ENCODE peak calls at places on chromosome 16, in six cellular contexts. One of them, this sample, is unnamed.

GRCh38 chr16:56351481-56351880 is 73.9 kb downstream of the AMFR start:
- DNase-seq in keratinocyte: no peak
- DNase-seq in WTC11: peak; percentile 7
- DNase-seq in IMR-90: no peak
- DNase-seq in H9: no peak
- DNase-seq in fibroblast of mammary gland: no peak
- DNase-seq in this sample: no peak

GRCh38 chr16:23485841-23486240 is 24.5 kb downstream of the GGA2 start:
- DNase-seq in keratinocyte: no peak
- DNase-seq in WTC11: no peak
- DNase-seq in IMR-90: no peak
- DNase-seq in H9: no peak
- DNase-seq in fibroblast of mammary gland: no peak
- DNase-seq in this sample: no peak

GRCh38 chr16:17635183-17635582 is 164.4 kb upstream of the XYLT1 start:
- DNase-seq in keratinocyte: no peak
- DNase-seq in WTC11: no peak
- DNase-seq in IMR-90: no peak
- DNase-seq in H9: no peak
- DNase-seq in fibroblast of mammary gland: no peak
- DNase-seq in this sample: no peak

GRCh38 chr16:86117756-86118155 is 218.8 kb downstream of the IRF8 start:
- DNase-seq in keratinocyte: no peak
- DNase-seq in WTC11: no peak
- DNase-seq in IMR-90: no peak
- DNase-seq in H9: no peak
- DNase-seq in fibroblast of mammary gland: peak; percentile 27
- DNase-seq in this sample: no peak

GRCh38 chr16:85936761-85937343 is 37.9 kb downstream of the IRF8 start:
- DNase-seq in keratinocyte: no peak
- DNase-seq in WTC11: no peak
- DNase-seq in IMR-90: no peak
- DNase-seq in H9: no peak
- DNase-seq in fibroblast of mammary gland: peak; percentile 11
- DNase-seq in this sample: no peak

GRCh38 chr16:86664518-86665318 is 86.4 kb downstream of the FOXL1 start:
- DNase-seq in keratinocyte: peak; percentile 95
- DNase-seq in WTC11: no peak
- DNase-seq in IMR-90: peak; percentile 98
- DNase-seq in H9: no peak
- DNase-seq in fibroblast of mammary gland: peak; percentile 100
- DNase-seq in this sample: peak; percentile 60

GRCh38 chr16:75308011-75308410 is 56.6 kb upstream of the BCAR1 start:
- DNase-seq in keratinocyte: no peak
- DNase-seq in WTC11: no peak
- DNase-seq in IMR-90: no peak
- DNase-seq in H9: no peak
- DNase-seq in fibroblast of mammary gland: no peak
- DNase-seq in this sample: no peak

GRCh38 chr16:14199624-14200023 is 128.5 kb downstream of the MRTFB start:
- DNase-seq in keratinocyte: no peak
- DNase-seq in WTC11: no peak
- DNase-seq in IMR-90: peak; percentile 27
- DNase-seq in H9: no peak
- DNase-seq in fibroblast of mammary gland: peak; percentile 22
- DNase-seq in this sample: peak; percentile 51

GRCh38 chr16:30416047-30416603 is 8.7 kb downstream of the ZNF771 start:
- DNase-seq in keratinocyte: no peak
- DNase-seq in WTC11: no peak
- DNase-seq in IMR-90: no peak
- DNase-seq in H9: no peak
- DNase-seq in fibroblast of mammary gland: no peak
- DNase-seq in this sample: no peak

GRCh38 chr16:70696952-70697600 is 11.2 kb upstream of the MTSS2 start:
- DNase-seq in keratinocyte: no peak
- DNase-seq in WTC11: no peak
- DNase-seq in IMR-90: no peak
- DNase-seq in H9: no peak
- DNase-seq in fibroblast of mammary gland: no peak
- DNase-seq in this sample: no peak

GRCh38 chr16:85316321-85316919 is 204.1 kb upstream of the CIBAR2 start:
- DNase-seq in keratinocyte: peak; percentile 19
- DNase-seq in WTC11: peak; percentile 75
- DNase-seq in IMR-90: peak; percentile 51
- DNase-seq in H9: peak; percentile 86
- DNase-seq in fibroblast of mammary gland: peak; percentile 56
- DNase-seq in this sample: no peak

GRCh38 chr16:69618307-69618706 is 52.5 kb downstream of the NFAT5 start:
- DNase-seq in keratinocyte: no peak
- DNase-seq in WTC11: no peak
- DNase-seq in IMR-90: no peak
- DNase-seq in H9: no peak
- DNase-seq in fibroblast of mammary gland: peak; percentile 21
- DNase-seq in this sample: no peak

GRCh38 chr16:19896951-19897350 is 12.3 kb upstream of the GPRC5B start:
- DNase-seq in keratinocyte: no peak
- DNase-seq in WTC11: no peak
- DNase-seq in IMR-90: no peak
- DNase-seq in H9: no peak
- DNase-seq in fibroblast of mammary gland: no peak
- DNase-seq in this sample: no peak

DNA sequence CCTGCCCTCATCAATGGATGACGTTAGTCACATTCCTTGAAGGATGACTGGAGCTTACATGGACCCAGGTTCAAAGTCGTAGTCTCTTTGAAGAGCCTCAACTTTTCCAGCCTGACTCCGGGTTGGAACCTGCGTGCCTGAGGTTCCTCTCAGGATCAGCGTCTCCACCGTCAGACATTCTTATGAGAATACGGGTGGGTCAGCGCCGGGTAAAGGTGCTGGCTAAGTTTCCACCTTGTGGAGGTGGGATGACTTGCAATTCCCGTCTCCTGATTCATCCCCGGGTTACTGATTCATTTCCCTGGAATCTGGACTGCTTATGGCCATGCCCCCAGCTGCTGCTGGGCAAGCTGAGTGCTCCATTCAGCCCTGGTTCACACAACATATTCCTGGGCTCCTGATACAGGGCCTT is 38.9 kb upstream of the CMIP start:
- DNase-seq in keratinocyte: peak; percentile 91
- DNase-seq in WTC11: peak; percentile 36
- DNase-seq in IMR-90: peak; percentile 92
- DNase-seq in H9: peak; percentile 69
- DNase-seq in fibroblast of mammary gland: peak; percentile 70
- DNase-seq in this sample: peak; percentile 90
- TF ChIP-seq CTCF in keratinocyte: peak; percentile 43
- TF ChIP-seq CTCF in WTC11: no peak
- TF ChIP-seq CTCF in IMR-90: peak; percentile 5
- TF ChIP-seq CTCF in H9: peak; percentile 52
- TF ChIP-seq CTCF in fibroblast of mammary gland: no peak
- TF ChIP-seq CTCF in this sample: peak; percentile 49

DNA sequence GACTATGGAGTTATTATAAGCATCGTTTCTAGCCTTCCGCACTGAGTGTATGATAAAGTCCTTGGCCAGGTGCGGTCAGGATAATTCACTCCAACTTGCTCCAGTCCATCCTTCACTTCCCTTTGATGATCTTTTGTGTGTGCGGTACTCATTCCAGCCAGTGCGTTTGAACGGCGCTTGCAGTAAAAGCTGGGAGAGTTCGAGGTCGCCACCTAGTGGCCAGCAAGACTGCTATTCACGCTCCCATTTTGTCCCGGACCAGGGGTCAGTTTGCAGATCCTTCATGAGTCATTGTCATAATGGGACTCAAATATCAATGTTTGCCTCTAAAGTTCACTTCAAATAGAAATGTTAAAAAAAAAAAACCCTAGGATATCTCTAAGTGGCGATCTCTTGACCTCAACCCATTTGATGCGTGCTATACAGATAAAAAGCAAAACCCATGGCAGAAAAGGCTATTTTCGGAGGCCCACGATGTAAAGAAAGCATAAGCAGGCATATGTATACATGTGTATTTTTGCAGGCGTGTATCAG is 417.1 kb downstream of the TMEM114 start:
- DNase-seq in keratinocyte: peak; percentile 7
- DNase-seq in WTC11: peak; percentile 63
- DNase-seq in IMR-90: peak; percentile 28
- DNase-seq in H9: peak; percentile 91
- DNase-seq in fibroblast of mammary gland: peak; percentile 53
- DNase-seq in this sample: no peak
- TF ChIP-seq CTCF in keratinocyte: peak; percentile 64
- TF ChIP-seq CTCF in WTC11: peak; percentile 69
- TF ChIP-seq CTCF in IMR-90: peak; percentile 39
- TF ChIP-seq CTCF in H9: peak; percentile 98
- TF ChIP-seq CTCF in fibroblast of mammary gland: peak; percentile 61
- TF ChIP-seq CTCF in this sample: peak; percentile 57

GRCh38 chr16:3625911-3626732 is 14.7 kb upstream of the SLX4 start:
- DNase-seq in keratinocyte: no peak
- DNase-seq in WTC11: no peak
- DNase-seq in IMR-90: no peak
- DNase-seq in H9: no peak
- DNase-seq in fibroblast of mammary gland: no peak
- DNase-seq in this sample: no peak
- TF ChIP-seq CTCF in keratinocyte: no peak
- TF ChIP-seq CTCF in WTC11: no peak
- TF ChIP-seq CTCF in IMR-90: no peak
- TF ChIP-seq CTCF in H9: no peak
- TF ChIP-seq CTCF in fibroblast of mammary gland: no peak
- TF ChIP-seq CTCF in this sample: no peak

GRCh38 chr16:66551362-66551761 is 1.0 kb upstream of the CKLF start:
- DNase-seq in keratinocyte: no peak
- DNase-seq in WTC11: peak; percentile 46
- DNase-seq in IMR-90: peak; percentile 9
- DNase-seq in H9: peak; percentile 71
- DNase-seq in fibroblast of mammary gland: peak; percentile 41
- DNase-seq in this sample: no peak
- TF ChIP-seq CTCF in keratinocyte: peak; percentile 35
- TF ChIP-seq CTCF in WTC11: peak; percentile 18
- TF ChIP-seq CTCF in IMR-90: peak; percentile 12
- TF ChIP-seq CTCF in H9: peak; percentile 55
- TF ChIP-seq CTCF in fibroblast of mammary gland: peak; percentile 20
- TF ChIP-seq CTCF in this sample: peak; percentile 24

DNA sequence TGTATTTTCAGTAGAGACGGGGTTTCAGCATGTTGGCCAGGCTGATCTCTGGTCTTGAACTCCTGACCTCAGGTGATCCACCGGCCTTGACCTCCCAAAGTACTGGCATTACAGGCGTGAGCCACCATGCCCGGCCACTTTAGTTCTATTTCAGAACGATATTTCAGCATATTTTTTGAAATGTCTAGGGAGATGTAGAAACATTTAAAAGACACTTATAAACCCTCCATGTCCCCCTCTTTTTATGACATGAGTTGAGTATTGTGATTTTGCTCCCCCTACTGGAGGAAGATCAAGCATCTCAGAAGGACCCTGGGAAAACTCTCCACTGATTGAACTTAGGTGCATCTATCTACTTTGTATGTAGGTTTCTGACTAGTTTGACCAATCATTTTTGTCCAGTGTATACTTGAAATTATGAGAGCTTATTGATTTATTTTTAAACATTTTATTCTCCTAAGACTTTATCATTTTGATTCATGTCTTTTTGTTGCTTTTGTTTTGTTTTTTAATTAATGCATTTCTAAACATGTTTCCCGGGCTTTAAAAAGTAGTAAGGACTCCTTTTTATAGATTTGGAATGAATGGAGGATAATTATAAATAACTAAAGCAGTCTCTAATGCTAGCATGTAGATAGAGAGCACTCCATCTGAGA is 105.1 kb downstream of the CHD9 start:
- DNase-seq in keratinocyte: no peak
- DNase-seq in WTC11: no peak
- DNase-seq in IMR-90: peak; percentile 62
- DNase-seq in H9: no peak
- DNase-seq in fibroblast of mammary gland: peak; percentile 67
- DNase-seq in this sample: peak; percentile 52
- TF ChIP-seq CTCF in keratinocyte: peak; percentile 57
- TF ChIP-seq CTCF in WTC11: peak; percentile 51
- TF ChIP-seq CTCF in IMR-90: peak; percentile 60
- TF ChIP-seq CTCF in H9: peak; percentile 85
- TF ChIP-seq CTCF in fibroblast of mammary gland: peak; percentile 76
- TF ChIP-seq CTCF in this sample: peak; percentile 73

GRCh38 chr16:58475220-58475619 is 24.7 kb upstream of the NDRG4 start:
- DNase-seq in keratinocyte: no peak
- DNase-seq in WTC11: no peak
- DNase-seq in IMR-90: no peak
- DNase-seq in H9: no peak
- DNase-seq in fibroblast of mammary gland: no peak
- DNase-seq in this sample: no peak

GRCh38 chr16:58478427-58478826 is 21.5 kb upstream of the NDRG4 start:
- DNase-seq in keratinocyte: no peak
- DNase-seq in WTC11: no peak
- DNase-seq in IMR-90: no peak
- DNase-seq in H9: no peak
- DNase-seq in fibroblast of mammary gland: no peak
- DNase-seq in this sample: no peak

GRCh38 chr16:58472827-58473226 is 27.1 kb upstream of the NDRG4 start:
- DNase-seq in keratinocyte: no peak
- DNase-seq in WTC11: no peak
- DNase-seq in IMR-90: no peak
- DNase-seq in H9: no peak
- DNase-seq in fibroblast of mammary gland: no peak
- DNase-seq in this sample: no peak

GRCh38 chr16:58474296-58474695 is 25.6 kb upstream of the NDRG4 start:
- DNase-seq in keratinocyte: no peak
- DNase-seq in WTC11: no peak
- DNase-seq in IMR-90: no peak
- DNase-seq in H9: no peak
- DNase-seq in fibroblast of mammary gland: no peak
- DNase-seq in this sample: no peak

GRCh38 chr16:58476791-58477190 is 23.2 kb upstream of the NDRG4 start:
- DNase-seq in keratinocyte: no peak
- DNase-seq in WTC11: no peak
- DNase-seq in IMR-90: no peak
- DNase-seq in H9: no peak
- DNase-seq in fibroblast of mammary gland: no peak
- DNase-seq in this sample: no peak
- TF ChIP-seq CTCF in keratinocyte: no peak
- TF ChIP-seq CTCF in WTC11: no peak
- TF ChIP-seq CTCF in IMR-90: no peak
- TF ChIP-seq CTCF in H9: no peak
- TF ChIP-seq CTCF in fibroblast of mammary gland: no peak
- TF ChIP-seq CTCF in this sample: no peak

DNA sequence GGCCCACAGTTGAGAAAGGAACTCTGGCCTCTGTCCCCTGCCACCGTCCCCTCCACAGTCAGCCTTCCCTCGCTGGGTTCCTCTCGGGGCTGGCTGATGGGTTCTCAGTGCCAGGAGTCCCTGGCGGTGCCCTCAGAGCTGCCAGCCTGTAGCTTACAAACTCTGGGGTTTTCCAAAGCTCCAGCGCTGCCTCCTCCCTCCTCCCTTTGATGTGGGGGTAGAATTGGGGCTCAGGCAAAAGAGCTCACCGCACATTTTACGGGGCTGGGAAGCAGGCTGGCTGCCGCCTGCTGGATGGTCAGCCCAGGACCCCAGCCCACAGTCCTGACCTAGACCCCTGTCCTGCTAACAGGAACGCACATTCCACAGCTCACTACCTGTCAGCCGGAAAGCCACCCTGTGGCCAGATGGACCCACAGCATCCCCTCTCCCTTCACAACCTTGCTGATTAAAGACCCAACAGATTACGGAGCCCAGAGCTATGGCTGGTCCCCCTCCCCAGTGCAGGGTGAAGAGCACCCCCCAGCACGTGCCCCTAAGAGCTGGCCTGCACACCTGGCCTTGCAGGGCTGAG is 6.0 kb downstream of the VASN start:
- DNase-seq in keratinocyte: no peak
- DNase-seq in WTC11: no peak
- DNase-seq in IMR-90: no peak
- DNase-seq in H9: no peak
- DNase-seq in fibroblast of mammary gland: no peak
- DNase-seq in this sample: no peak
- TF ChIP-seq CTCF in keratinocyte: peak; percentile 24
- TF ChIP-seq CTCF in WTC11: no peak
- TF ChIP-seq CTCF in IMR-90: no peak
- TF ChIP-seq CTCF in H9: peak; percentile 58
- TF ChIP-seq CTCF in fibroblast of mammary gland: no peak
- TF ChIP-seq CTCF in this sample: peak; percentile 40